ENCODE peak calls at places on chromosomes 7 and 10, in five cellular contexts. R, U, L, K and C are unnamed samples.

GRCh38 chr7:24425664-24426063 is 141.7 kb downstream of the NPY start:
- DNase-seq in R (no peak), L (no peak), U (no peak), K (no peak), C (no peak)

GRCh38 chr10:103917326-103918052 is 495 bp downstream of the STN1 start:
- DNase-seq in K (peak; percentile 51), U (no peak), R (no peak), L (no peak), C (no peak)

GRCh38 chr10:86659721-86660438 is 5.5 kb downstream of the OPN4 start:
- DNase-seq in R (no peak), U (no peak), K (no peak), L (no peak), C (no peak)

GRCh38 chr10:133459454-133460207 is 5.9 kb downstream of the SCART1 start:
- DNase-seq in R (no peak), U (no peak), L (no peak), K (no peak), C (no peak)

GRCh38 chr7:6012355-6013104 is 3.5 kb downstream of the AIMP2 start:
- DNase-seq in U (no peak), K (no peak), L (peak; percentile 82), R (no peak), C (no peak)

GRCh38 chr7:33044986-33045385 is 17.6 kb downstream of the NT5C3A start:
- DNase-seq in U (no peak), L (no peak), R (no peak), K (no peak), C (no peak)

GRCh38 chr10:125158528-125159485 is 1.6 kb downstream of the CTBP2 start:
- DNase-seq in K (peak; percentile 59), R (no peak), L (peak; percentile 60), U (no peak), C (no peak)

GRCh38 chr7:30091431-30092386 is 43.1 kb upstream of the MTURN start:
- DNase-seq in U (no peak), K (peak; percentile 88), R (no peak), L (no peak), C (no peak)

GRCh38 chr10:32318476-32318896 is 28.5 kb downstream of the EPC1 start:
- DNase-seq in L (no peak), U (no peak), K (no peak), R (no peak), C (no peak)

GRCh38 chr10:72784551-72785421 is 92.8 kb downstream of the MCU start:
- DNase-seq in K (peak; percentile 84), L (peak; percentile 47), R (peak; percentile 17), U (no peak), C (no peak)

GRCh38 chr10:132463333-132464255 is 66.6 kb downstream of the PWWP2B start:
- DNase-seq in U (no peak), K (no peak), L (peak; percentile 47), R (no peak), C (no peak)

GRCh38 chr7:23523486-23524075 is 8.2 kb downstream of the TRA2A start:
- DNase-seq in R (no peak), U (no peak), K (no peak), L (no peak), C (no peak)

GRCh38 chr10:74377476-74377875 is 226.5 kb downstream of the ADK start:
- DNase-seq in U (no peak), K (no peak), R (no peak), L (no peak), C (no peak)

GRCh38 chr7:41256186-41256945 is 446.5 kb downstream of the INHBA start:
- DNase-seq in K (no peak), R (no peak), L (no peak), U (no peak), C (no peak)

GRCh38 chr7:83849135-83849534 is 200.2 kb upstream of the SEMA3E start:
- DNase-seq in R (no peak), L (no peak), U (no peak), K (no peak), C (no peak)

GRCh38 chr7:11461999-11462398 is 370.0 kb downstream of the THSD7A start:
- DNase-seq in L (no peak), K (no peak), R (no peak), U (no peak), C (no peak)

GRCh38 chr10:17644485-17644964 is 574 bp downstream of the STAM start:
- DNase-seq in R (no peak), U (no peak), L (no peak), K (peak; percentile 19), C (no peak)

GRCh38 chr7:30162622-30163124 is 27.9 kb downstream of the MTURN start:
- DNase-seq in R (no peak), K (peak; percentile 82), U (peak; percentile 13), L (no peak), C (no peak)

GRCh38 chr7:45151967-45152366 is 5.6 kb upstream of the RAMP3 start:
- DNase-seq in L (no peak), K (no peak), R (no peak), U (no peak), C (no peak)

GRCh38 chr7:157089100-157089510 is 49.6 kb upstream of the UBE3C start:
- DNase-seq in R (no peak), K (no peak), L (no peak), U (no peak), C (no peak)

GRCh38 chr10:65365878-65366277 is 1560.0 kb upstream of the LRRTM3 start:
- DNase-seq in R (no peak), U (no peak), L (no peak), K (no peak), C (no peak)

GRCh38 chr10:33418309-33418708 is 83.8 kb upstream of the NRP1 start:
- DNase-seq in L (no peak), R (no peak), K (no peak), U (no peak), C (no peak)

GRCh38 chr7:154383045-154383444 is 330.8 kb downstream of the DPP6 start:
- DNase-seq in L (no peak), U (no peak), R (no peak), K (no peak), C (no peak)

GRCh38 chr10:31484407-31485135 is 165.6 kb downstream of the ZEB1 start:
- DNase-seq in U (no peak), R (no peak), L (no peak), K (no peak), C (no peak)

GRCh38 chr7:133365892-133366291 is 113.0 kb downstream of the EXOC4 start:
- DNase-seq in L (no peak), U (no peak), K (no peak), R (no peak), C (no peak)

GRCh38 chr7:73572767-73573186 is 5.6 kb downstream of the TBL2 start:
- DNase-seq in K (no peak), L (no peak), R (no peak), U (no peak), C (no peak)

GRCh38 chr10:91700788-91701444 is 68.0 kb upstream of the PPP1R3C start:
- DNase-seq in R (no peak), K (peak; percentile 74), U (no peak), L (no peak), C (no peak)

GRCh38 chr10:27745719-27746363 is at the start of gene MKX:
- DNase-seq in U (peak; percentile 37), K (no peak), L (no peak), R (no peak), C (no peak)

GRCh38 chr10:48779077-48779476 is 94.4 kb downstream of the WDFY4 start:
- DNase-seq in U (no peak), K (no peak), L (peak; percentile 38), R (no peak), C (no peak)

GRCh38 chr7:130865408-130866236 is 131.6 kb upstream of the KLF14 start:
- DNase-seq in U (no peak), K (no peak), R (no peak), L (no peak), C (peak; percentile 39)

DNA sequence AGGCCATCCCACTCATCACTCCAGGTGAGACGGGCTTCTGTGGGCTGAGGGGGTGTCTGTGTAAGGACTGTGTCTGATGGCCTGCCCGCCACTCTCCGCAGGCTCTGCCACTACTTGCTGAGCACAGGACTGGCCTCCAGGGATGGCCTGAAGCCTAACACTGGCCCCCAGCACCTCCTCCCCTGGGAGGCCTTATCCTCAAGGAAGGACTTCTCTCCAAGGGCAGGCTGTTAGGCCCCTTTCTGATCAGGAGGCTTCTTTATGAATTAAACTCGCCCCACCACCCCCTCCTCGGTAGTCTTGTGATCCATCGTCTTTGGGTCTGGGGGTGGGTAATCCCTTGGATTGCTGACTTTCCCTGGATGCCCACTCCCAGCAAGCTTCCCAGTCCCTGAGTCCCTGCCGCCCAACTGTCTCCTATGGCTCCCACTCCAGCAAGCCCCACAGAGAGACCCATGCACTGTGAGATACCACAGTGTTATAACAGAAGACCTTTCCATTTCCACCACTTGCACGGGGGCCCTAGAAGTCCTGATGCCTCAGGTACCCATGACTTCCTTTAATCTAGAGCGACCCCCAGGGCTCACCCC is 4.7 kb downstream of the FXYD4 start:
- DNase-seq in K (no peak), R (no peak), L (no peak), U (no peak), C (no peak)
- H3K27ac ChIP-seq in K (no peak overlapping the region), R (no peak overlapping the region), L (no peak overlapping the region), U (no peak overlapping the region), C (no peak overlapping the region)

GRCh38 chr10:75402486-75403143 is 1.1 kb upstream of the ZNF503 start:
- DNase-seq in U (no peak), L (peak; percentile 56), R (no peak), K (no peak), C (no peak)

GRCh38 chr10:75404335-75405200 is 3.0 kb upstream of the ZNF503 start:
- DNase-seq in K (no peak), U (no peak), L (peak; percentile 56), R (no peak), C (no peak)

GRCh38 chr10:75401569-75402485 is at the start of gene ZNF503:
- DNase-seq in U (no peak), R (peak; percentile 60), K (peak; percentile 97), L (peak; percentile 98), C (no peak)

GRCh38 chr10:75404023-75404334 is 2.4 kb upstream of the ZNF503 start:
- DNase-seq in R (no peak), L (no peak), K (no peak), U (no peak), C (no peak)

GRCh38 chr10:75403144-75404022 is 1.8 kb upstream of the ZNF503 start:
- DNase-seq in L (peak; percentile 54), K (no peak), U (no peak), R (no peak), C (no peak)
- H3K27ac ChIP-seq in L (peak overlapping the region; percentile 93), K (peak overlapping the region; percentile 97), U (no peak overlapping the region), R (peak overlapping the region; percentile 90), C (no peak overlapping the region)

GRCh38 chr10:43393606-43394360 is 15.2 kb downstream of the HNRNPF start:
- DNase-seq in L (no peak), K (no peak), R (no peak), U (no peak), C (no peak)
- H3K27ac ChIP-seq in L (no peak overlapping the region), K (peak overlapping the region; percentile 51), R (peak overlapping the region; percentile 96), U (no peak overlapping the region), C (no peak overlapping the region)

DNA sequence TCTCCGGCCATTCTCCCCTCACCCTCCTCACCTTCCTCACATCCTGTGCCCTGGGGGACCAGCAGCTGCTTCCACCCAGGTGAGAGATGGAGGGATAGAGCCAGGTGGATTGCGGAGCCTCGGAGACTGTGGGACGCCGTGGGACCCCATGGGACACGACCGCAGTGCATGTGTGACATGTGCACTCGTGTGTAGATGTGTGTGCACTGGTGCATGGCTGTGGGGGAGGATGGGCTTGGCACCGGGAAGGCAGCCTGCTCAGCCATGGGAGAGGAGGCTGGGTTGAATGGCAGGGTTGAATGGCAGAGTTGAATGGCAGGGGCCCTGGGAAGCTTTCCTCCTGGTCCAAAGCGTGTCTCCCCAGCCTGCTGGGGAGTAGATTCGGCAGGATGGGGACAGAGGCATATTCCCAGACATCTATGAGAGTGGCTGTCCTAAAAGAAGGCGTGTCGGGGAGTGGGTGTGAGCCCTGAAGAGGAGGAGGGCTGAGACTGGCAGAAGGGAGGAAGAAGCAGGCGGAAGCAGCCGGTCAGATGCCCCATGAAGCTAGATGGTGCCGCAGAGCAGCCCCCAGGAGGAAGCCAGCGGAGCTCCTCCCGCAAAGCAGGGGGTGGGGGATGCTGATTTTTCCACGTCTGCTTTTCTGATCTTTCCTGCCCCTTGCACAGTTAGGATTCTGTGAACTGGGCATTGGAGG is 815 bp downstream of the GIMAP8 start:
- DNase-seq in L (peak; percentile 56), U (peak; percentile 71), K (no peak), R (no peak), C (no peak)
- H3K27ac ChIP-seq in L (peak overlapping the region; percentile 44), U (peak overlapping the region; percentile 67), K (no peak overlapping the region), R (no peak overlapping the region), C (no peak overlapping the region)